ENCODE peak calls at places on chromosomes 3 and 15, in five cellular contexts. One of them, this sample, is unnamed.

GRCh38 chr15:63246691-63247464 is 30.5 kb upstream of the APH1B start:
- DNase-seq in transverse colon: no peak
- DNase-seq in lower lobe of right lung: no peak
- DNase-seq in GM23338: no peak
- DNase-seq in fibroblast of pulmonary artery: peak
- DNase-seq in this sample: no peak

GRCh38 chr3:149657796-149658443 is at the start of gene WWTR1:
- DNase-seq in transverse colon: peak
- DNase-seq in GM23338: peak
- DNase-seq in lower lobe of right lung: peak
- DNase-seq in fibroblast of pulmonary artery: peak
- DNase-seq in this sample: peak

GRCh38 chr15:71091601-71092000 is 23.7 kb upstream of the THSD4 start:
- DNase-seq in transverse colon: no peak
- DNase-seq in GM23338: no peak
- DNase-seq in lower lobe of right lung: no peak
- DNase-seq in fibroblast of pulmonary artery: no peak
- DNase-seq in this sample: no peak

GRCh38 chr15:90463381-90463780 is 66.3 kb upstream of the CRTC3 start:
- DNase-seq in lower lobe of right lung: no peak
- DNase-seq in transverse colon: no peak
- DNase-seq in fibroblast of pulmonary artery: peak
- DNase-seq in GM23338: no peak
- DNase-seq in this sample: no peak

GRCh38 chr3:133487920-133488540 is 85.5 kb upstream of the CDV3 start:
- DNase-seq in GM23338: peak
- DNase-seq in lower lobe of right lung: no peak
- DNase-seq in transverse colon: no peak
- DNase-seq in fibroblast of pulmonary artery: peak
- DNase-seq in this sample: no peak

GRCh38 chr15:75235760-75236729 is 22.1 kb upstream of the GOLGA6C start:
- DNase-seq in fibroblast of pulmonary artery: no peak
- DNase-seq in GM23338: no peak
- DNase-seq in transverse colon: no peak
- DNase-seq in lower lobe of right lung: no peak
- DNase-seq in this sample: no peak

GRCh38 chr3:112794622-112795172 is 52.0 kb downstream of the CD200R1L start:
- DNase-seq in fibroblast of pulmonary artery: no peak
- DNase-seq in transverse colon: no peak
- DNase-seq in GM23338: no peak
- DNase-seq in lower lobe of right lung: no peak
- DNase-seq in this sample: no peak

GRCh38 chr3:38755130-38755529 is 60.9 kb downstream of the SCN10A start:
- DNase-seq in transverse colon: no peak
- DNase-seq in GM23338: peak
- DNase-seq in lower lobe of right lung: no peak
- DNase-seq in fibroblast of pulmonary artery: peak
- DNase-seq in this sample: no peak

GRCh38 chr3:194872669-194872977 is 186.9 kb downstream of the FAM43A start:
- DNase-seq in fibroblast of pulmonary artery: peak
- DNase-seq in lower lobe of right lung: no peak
- DNase-seq in transverse colon: no peak
- DNase-seq in GM23338: peak
- DNase-seq in this sample: peak

GRCh38 chr3:32457971-32458471 is 44.6 kb downstream of the CMTM6 start:
- DNase-seq in GM23338: no peak
- DNase-seq in fibroblast of pulmonary artery: no peak
- DNase-seq in lower lobe of right lung: no peak
- DNase-seq in transverse colon: no peak
- DNase-seq in this sample: no peak

GRCh38 chr3:175274056-175274455 is 414.9 kb downstream of the NAALADL2 start:
- DNase-seq in GM23338: no peak
- DNase-seq in fibroblast of pulmonary artery: no peak
- DNase-seq in transverse colon: no peak
- DNase-seq in lower lobe of right lung: no peak
- DNase-seq in this sample: no peak

GRCh38 chr15:75723847-75724660 is 11.4 kb upstream of the CSPG4 start:
- DNase-seq in fibroblast of pulmonary artery: peak
- DNase-seq in GM23338: peak
- DNase-seq in transverse colon: peak
- DNase-seq in lower lobe of right lung: peak
- DNase-seq in this sample: peak

GRCh38 chr3:81027344-81027743 is 734.1 kb downstream of the GBE1 start:
- DNase-seq in transverse colon: no peak
- DNase-seq in lower lobe of right lung: no peak
- DNase-seq in fibroblast of pulmonary artery: no peak
- DNase-seq in GM23338: no peak
- DNase-seq in this sample: no peak

GRCh38 chr3:172711457-172711800 is 562 bp upstream of the NCEH1 start:
- DNase-seq in fibroblast of pulmonary artery: no peak
- DNase-seq in lower lobe of right lung: no peak
- DNase-seq in GM23338: no peak
- DNase-seq in transverse colon: peak
- DNase-seq in this sample: peak

GRCh38 chr3:193140381-193140780 is 100.6 kb upstream of the PLAAT1 start:
- DNase-seq in fibroblast of pulmonary artery: no peak
- DNase-seq in GM23338: no peak
- DNase-seq in lower lobe of right lung: no peak
- DNase-seq in transverse colon: no peak
- DNase-seq in this sample: no peak

GRCh38 chr3:179949428-179949827 is 87.3 kb downstream of the PEX5L start:
- DNase-seq in GM23338: peak
- DNase-seq in transverse colon: no peak
- DNase-seq in lower lobe of right lung: no peak
- DNase-seq in fibroblast of pulmonary artery: no peak
- DNase-seq in this sample: no peak

GRCh38 chr3:27458929-27459328 is 25.3 kb downstream of the SLC4A7 start:
- DNase-seq in fibroblast of pulmonary artery: no peak
- DNase-seq in GM23338: no peak
- DNase-seq in transverse colon: no peak
- DNase-seq in lower lobe of right lung: no peak
- DNase-seq in this sample: no peak

GRCh38 chr15:78740904-78741274 is 70.4 kb downstream of the ADAMTS7 start:
- DNase-seq in transverse colon: no peak
- DNase-seq in lower lobe of right lung: no peak
- DNase-seq in GM23338: no peak
- DNase-seq in fibroblast of pulmonary artery: no peak
- DNase-seq in this sample: no peak

GRCh38 chr3:153392363-153392762 is 230.3 kb downstream of the RAP2B start:
- DNase-seq in fibroblast of pulmonary artery: no peak
- DNase-seq in transverse colon: no peak
- DNase-seq in lower lobe of right lung: no peak
- DNase-seq in GM23338: no peak
- DNase-seq in this sample: no peak

GRCh38 chr3:171055336-171056178 is 29.0 kb upstream of the SLC2A2 start:
- DNase-seq in transverse colon: no peak
- DNase-seq in GM23338: no peak
- DNase-seq in lower lobe of right lung: no peak
- DNase-seq in fibroblast of pulmonary artery: peak
- DNase-seq in this sample: no peak

GRCh38 chr15:87874896-87875661 is 381.5 kb downstream of the NTRK3 start:
- DNase-seq in fibroblast of pulmonary artery: peak
- DNase-seq in lower lobe of right lung: peak
- DNase-seq in transverse colon: no peak
- DNase-seq in GM23338: peak
- DNase-seq in this sample: no peak

GRCh38 chr15:46089438-46090044 is 454.7 kb downstream of the SQOR start:
- DNase-seq in GM23338: no peak
- DNase-seq in transverse colon: no peak
- DNase-seq in fibroblast of pulmonary artery: no peak
- DNase-seq in lower lobe of right lung: no peak
- DNase-seq in this sample: no peak

GRCh38 chr3:175890056-175890455 is 1030.9 kb downstream of the NAALADL2 start:
- DNase-seq in GM23338: no peak
- DNase-seq in transverse colon: no peak
- DNase-seq in fibroblast of pulmonary artery: no peak
- DNase-seq in lower lobe of right lung: no peak
- DNase-seq in this sample: no peak

GRCh38 chr3:2711081-2711480 is 399.1 kb downstream of the IL5RA start:
- DNase-seq in GM23338: no peak
- DNase-seq in lower lobe of right lung: no peak
- DNase-seq in fibroblast of pulmonary artery: no peak
- DNase-seq in transverse colon: no peak
- DNase-seq in this sample: no peak

GRCh38 chr3:49158108-49158709 is 7.9 kb downstream of the CCDC71 start:
- DNase-seq in lower lobe of right lung: peak
- DNase-seq in fibroblast of pulmonary artery: no peak
- DNase-seq in transverse colon: peak
- DNase-seq in GM23338: peak
- DNase-seq in this sample: no peak

GRCh38 chr3:124033360-124034015 is 41.6 kb upstream of the ROPN1 start:
- DNase-seq in transverse colon: peak
- DNase-seq in GM23338: peak
- DNase-seq in lower lobe of right lung: peak
- DNase-seq in fibroblast of pulmonary artery: no peak
- DNase-seq in this sample: no peak
- H3K4me3 ChIP-seq in transverse colon: peak
- H3K4me3 ChIP-seq in GM23338: peak
- H3K4me3 ChIP-seq in lower lobe of right lung: peak
- H3K4me3 ChIP-seq in fibroblast of pulmonary artery: peak
- H3K4me3 ChIP-seq in this sample: peak

GRCh38 chr15:80154336-80154735 is 1.5 kb downstream of the FAH start:
- DNase-seq in lower lobe of right lung: no peak
- DNase-seq in GM23338: no peak
- DNase-seq in transverse colon: no peak
- DNase-seq in fibroblast of pulmonary artery: peak
- DNase-seq in this sample: no peak
- H3K4me3 ChIP-seq in lower lobe of right lung: no peak
- H3K4me3 ChIP-seq in GM23338: peak
- H3K4me3 ChIP-seq in transverse colon: no peak
- H3K4me3 ChIP-seq in fibroblast of pulmonary artery: peak
- H3K4me3 ChIP-seq in this sample: no peak

GRCh38 chr15:41883484-41883825 is 10.4 kb downstream of the SPTBN5 start:
- DNase-seq in lower lobe of right lung: no peak
- DNase-seq in transverse colon: no peak
- DNase-seq in GM23338: no peak
- DNase-seq in fibroblast of pulmonary artery: no peak
- DNase-seq in this sample: no peak

GRCh38 chr15:41884458-41884857 is 9.4 kb downstream of the SPTBN5 start:
- DNase-seq in lower lobe of right lung: no peak
- DNase-seq in GM23338: no peak
- DNase-seq in transverse colon: no peak
- DNase-seq in fibroblast of pulmonary artery: no peak
- DNase-seq in this sample: no peak

GRCh38 chr15:41881550-41881924 is 12.3 kb downstream of the SPTBN5 start:
- DNase-seq in transverse colon: no peak
- DNase-seq in fibroblast of pulmonary artery: no peak
- DNase-seq in GM23338: no peak
- DNase-seq in lower lobe of right lung: no peak
- DNase-seq in this sample: no peak

GRCh38 chr15:41881925-41882688 is 11.7 kb downstream of the SPTBN5 start:
- DNase-seq in fibroblast of pulmonary artery: peak
- DNase-seq in GM23338: peak
- DNase-seq in lower lobe of right lung: no peak
- DNase-seq in transverse colon: peak
- DNase-seq in this sample: no peak

GRCh38 chr15:41882689-41883483 is 11.0 kb downstream of the SPTBN5 start:
- DNase-seq in GM23338: no peak
- DNase-seq in transverse colon: no peak
- DNase-seq in fibroblast of pulmonary artery: no peak
- DNase-seq in lower lobe of right lung: no peak
- DNase-seq in this sample: no peak
- H3K4me3 ChIP-seq in GM23338: peak
- H3K4me3 ChIP-seq in transverse colon: peak
- H3K4me3 ChIP-seq in fibroblast of pulmonary artery: no peak
- H3K4me3 ChIP-seq in lower lobe of right lung: peak
- H3K4me3 ChIP-seq in this sample: no peak

DNA sequence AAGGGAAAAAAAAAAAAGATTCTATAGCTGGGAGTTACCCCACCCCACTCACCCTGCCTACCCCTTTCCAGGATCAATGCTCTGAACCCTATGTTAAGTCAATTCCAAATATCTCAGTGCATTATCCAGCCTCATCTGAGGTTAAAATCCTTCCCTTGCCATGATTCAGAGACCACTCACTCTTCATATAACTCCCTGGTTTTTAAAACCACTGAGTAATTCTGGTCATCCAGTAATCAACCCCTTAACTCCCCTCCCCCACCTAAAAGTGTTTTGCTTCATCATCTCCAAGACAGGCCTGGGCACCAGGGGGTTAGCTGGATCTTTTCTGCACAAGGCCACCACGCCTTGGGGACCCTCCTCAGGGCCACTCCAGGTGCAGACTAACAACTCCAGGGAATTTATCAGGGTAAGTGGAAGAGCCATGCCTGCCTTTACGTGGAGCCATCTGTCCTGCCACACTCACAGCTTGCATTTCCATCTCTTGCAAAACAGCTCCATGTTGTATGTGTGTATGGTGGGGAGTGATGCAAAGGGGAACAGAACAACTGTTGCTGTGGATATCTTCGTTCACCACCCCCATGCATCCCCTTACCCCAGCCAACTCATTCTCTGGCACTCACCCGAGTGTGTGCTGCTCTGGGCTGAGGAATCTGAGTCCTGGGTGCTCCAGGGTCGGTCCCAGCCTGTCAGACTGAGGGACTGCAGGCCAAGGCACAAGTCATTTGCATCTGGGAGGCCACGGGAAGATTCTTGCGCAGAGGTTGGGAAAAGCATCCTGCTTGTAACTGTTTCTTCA is 30.7 kb upstream of the RPS17 start:
- DNase-seq in GM23338: peak
- DNase-seq in lower lobe of right lung: no peak
- DNase-seq in transverse colon: no peak
- DNase-seq in fibroblast of pulmonary artery: no peak
- DNase-seq in this sample: no peak
- H3K4me3 ChIP-seq in GM23338: peak
- H3K4me3 ChIP-seq in lower lobe of right lung: peak
- H3K4me3 ChIP-seq in transverse colon: peak
- H3K4me3 ChIP-seq in fibroblast of pulmonary artery: no peak
- H3K4me3 ChIP-seq in this sample: no peak

DNA sequence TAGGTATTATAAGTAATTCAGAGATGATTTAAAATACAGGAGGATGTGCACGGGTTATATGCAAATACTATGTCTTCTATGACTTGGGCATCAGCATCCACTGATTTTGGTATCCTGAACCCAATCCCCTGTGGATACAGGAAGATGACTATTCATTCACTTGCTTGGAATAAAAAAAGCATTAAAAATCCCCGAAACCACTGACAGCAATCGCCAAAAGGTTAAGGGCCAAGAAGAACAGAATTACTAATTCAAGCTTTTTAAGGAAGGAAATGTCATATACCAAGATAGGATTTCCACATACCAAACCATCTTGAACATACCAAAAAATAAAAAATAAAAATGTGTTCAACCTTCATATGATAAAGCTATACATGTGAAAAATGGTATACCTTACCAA is 93.7 kb downstream of the DLG1 start:
- DNase-seq in lower lobe of right lung: no peak
- DNase-seq in fibroblast of pulmonary artery: no peak
- DNase-seq in GM23338: no peak
- DNase-seq in transverse colon: no peak
- DNase-seq in this sample: no peak
- H3K4me3 ChIP-seq in lower lobe of right lung: no peak
- H3K4me3 ChIP-seq in fibroblast of pulmonary artery: no peak
- H3K4me3 ChIP-seq in GM23338: no peak
- H3K4me3 ChIP-seq in transverse colon: no peak
- H3K4me3 ChIP-seq in this sample: no peak

GRCh38 chr3:50269977-50270413 is 1.0 kb downstream of the SEMA3B start:
- DNase-seq in GM23338: no peak
- DNase-seq in transverse colon: no peak
- DNase-seq in fibroblast of pulmonary artery: peak
- DNase-seq in lower lobe of right lung: no peak
- DNase-seq in this sample: peak
- H3K4me3 ChIP-seq in GM23338: no peak
- H3K4me3 ChIP-seq in transverse colon: peak
- H3K4me3 ChIP-seq in fibroblast of pulmonary artery: no peak
- H3K4me3 ChIP-seq in lower lobe of right lung: peak
- H3K4me3 ChIP-seq in this sample: peak

This sample was measured in MG63.